ENCODE peak calls at places on chromosomes 6 and 20, in seven cellular contexts. V, B, R, S, W, T and G are unnamed samples.

GRCh38 chr6:44850367-44850766 is 462.9 kb downstream of the CDC5L start:
- DNase-seq in T (no peak), S (no peak), V (no peak), B (no peak), W (no peak), R (no peak), G (no peak)

GRCh38 chr20:43448748-43449535 is 8.8 kb upstream of the SRSF6 start:
- DNase-seq in W (no peak), R (peak), T (peak), V (peak), S (peak), B (peak), G (peak)

GRCh38 chr6:146775227-146775626 is 176.5 kb downstream of the ADGB start:
- DNase-seq in W (no peak), S (peak), V (no peak), B (no peak), R (no peak), T (peak), G (no peak)

GRCh38 chr6:169766921-169767736 is 15.7 kb downstream of the ERMARD start:
- DNase-seq in V (no peak), T (no peak), R (no peak), W (no peak), S (no peak), B (no peak), G (no peak)

GRCh38 chr6:132087391-132087790 is 136.2 kb upstream of the CCN2 start:
- DNase-seq in B (peak), W (no peak), T (no peak), V (no peak), R (no peak), S (peak), G (no peak)

GRCh38 chr6:140857734-140858380 is 1274.9 kb upstream of the GJE1 start:
- DNase-seq in V (no peak), S (peak), B (peak), R (peak), W (no peak), T (peak), G (no peak)

GRCh38 chr6:16420715-16421461 is 182.5 kb downstream of the GMPR start:
- DNase-seq in W (no peak), T (peak), S (peak), V (peak), B (peak), R (no peak), G (peak)

GRCh38 chr6:130366011-130366963 is at the start of gene TMEM200A:
- DNase-seq in B (peak), T (no peak), R (peak), S (peak), W (no peak), V (peak), G (peak)

GRCh38 chr6:135812085-135812526 is 39.4 kb upstream of the PDE7B start:
- DNase-seq in V (no peak), B (peak), W (no peak), T (peak), S (peak), R (peak), G (no peak)

GRCh38 chr6:140462495-140463311 is 1088.3 kb upstream of the CITED2 start:
- DNase-seq in R (no peak), V (no peak), S (peak), B (peak), W (no peak), T (peak), G (no peak)

GRCh38 chr20:58084566-58084965 is 143.9 kb downstream of the ANKRD60 start:
- DNase-seq in T (no peak), W (no peak), R (no peak), B (no peak), S (no peak), V (no peak), G (no peak)

GRCh38 chr6:14401181-14401745 is 283.7 kb downstream of the CD83 start:
- DNase-seq in R (no peak), S (peak), T (no peak), W (no peak), B (peak), V (no peak), G (no peak)

GRCh38 chr6:131909408-131910218 is 41.6 kb downstream of the CCN2 start:
- DNase-seq in B (peak), R (peak), W (peak), V (peak), T (peak), S (peak), G (peak)

GRCh38 chr6:7732219-7732618 is 6.3 kb downstream of the BMP6 start:
- DNase-seq in V (no peak), B (no peak), W (no peak), R (no peak), S (no peak), T (peak), G (no peak)

GRCh38 chr20:34943808-34944568 is 11.6 kb downstream of the GSS start:
- DNase-seq in S (no peak), T (no peak), W (no peak), R (no peak), B (no peak), V (no peak), G (no peak)

GRCh38 chr6:42404494-42404893 is 47.2 kb downstream of the TRERF1 start:
- DNase-seq in S (peak), B (peak), W (no peak), T (no peak), V (no peak), R (peak), G (peak)

GRCh38 chr6:168318090-168318489 is 1.5 kb downstream of the DACT2 start:
- DNase-seq in B (no peak), T (no peak), R (no peak), W (no peak), S (no peak), V (no peak), G (no peak)

GRCh38 chr6:36029464-36029863 is 1.9 kb downstream of the MAPK14 start:
- DNase-seq in S (peak), W (no peak), R (peak), T (peak), V (no peak), B (peak), G (no peak)

GRCh38 chr6:157670466-157671186 is 152.4 kb upstream of the SNX9 start:
- DNase-seq in T (peak), W (no peak), V (no peak), R (no peak), S (no peak), B (peak), G (no peak)

GRCh38 chr6:114564302-114564933 is 221.6 kb upstream of the HS3ST5 start:
- DNase-seq in V (no peak), B (no peak), S (no peak), W (no peak), T (no peak), R (no peak), G (no peak)

GRCh38 chr6:1129141-1129540 is 182.8 kb upstream of the FOXQ1 start:
- DNase-seq in T (no peak), W (no peak), S (peak), R (no peak), V (no peak), B (peak), G (no peak)